ENCODE peak calls at places on chromosomes 16 and 17, in ten cellular contexts. C is GM13976; N is stimulated activated naive CD8-positive, alpha-beta T cell treated with anti-CD3 and anti-CD28 coated beads, Interleukin-15, amount 100 ng/mL, for 72 hours; S is heart right ventricle; G is globus pallidus; M is activated CD8-positive, alpha-beta memory T cell treated with anti-CD3 and anti-CD28 coated beads for 1 hour; V is activated gamma-delta T cell treated with anti-CD3 and anti-CD28 coated beads, Interleukin-2, amount 50 U/mL, for 16 hours; Y is adipocyte; A is BE2C; P is HFFc6. O is an unnamed sample.

GRCh38 chr16:84940670-84941551 is 70.4 kb downstream of the ZDHHC7 start:
- DNase-seq in A (no peak), G (no peak), P (peak; percentile 29), M (no peak), S (no peak), C (no peak), N (no peak), V (no peak), Y (peak; percentile 90), O (no peak)

GRCh38 chr16:28140788-28141618 is 70.8 kb downstream of the XPO6 start:
- DNase-seq in C (peak; percentile 69), N (peak; percentile 76), Y (no peak), G (no peak), M (peak; percentile 30), P (no peak), V (peak; percentile 44), A (no peak), S (peak; percentile 13), O (no peak)

GRCh38 chr16:47229053-47229640 is 85.4 kb upstream of the NETO2 start:
- DNase-seq in S (no peak), A (no peak), G (no peak), M (no peak), C (no peak), P (no peak), Y (no peak), V (no peak), N (no peak), O (no peak)

GRCh38 chr16:88461291-88462269 is 8.5 kb downstream of the ZFPM1 start:
- DNase-seq in V (no peak), G (no peak), P (no peak), C (no peak), Y (no peak), N (no peak), M (no peak), S (no peak), A (no peak), O (no peak)

GRCh38 chr16:26111900-26112299 is 420.1 kb downstream of the HS3ST4 start:
- DNase-seq in A (no peak), M (no peak), S (no peak), G (no peak), V (no peak), Y (no peak), N (no peak), C (no peak), P (no peak), O (no peak)

GRCh38 chr17:71632328-71632727 is 488.5 kb upstream of the SOX9 start:
- DNase-seq in M (no peak), Y (peak; percentile 31), S (no peak), C (no peak), A (no peak), V (no peak), N (no peak), P (peak; percentile 43), G (no peak), O (peak; percentile 51)

GRCh38 chr16:50731130-50731988 is 10.5 kb upstream of the CYLD start:
- DNase-seq in M (no peak), V (no peak), N (no peak), C (no peak), S (no peak), Y (no peak), A (no peak), G (no peak), P (no peak), O (no peak)

GRCh38 chr17:62933986-62934385 is 32.0 kb upstream of the TANC2 start:
- DNase-seq in P (no peak), N (no peak), A (no peak), V (no peak), G (no peak), M (no peak), Y (peak; percentile 42), C (no peak), S (no peak), O (no peak)

GRCh38 chr17:55384833-55385232 is 36.8 kb downstream of the MMD start:
- DNase-seq in Y (no peak), V (no peak), A (no peak), C (no peak), M (no peak), S (no peak), P (no peak), N (no peak), G (no peak), O (no peak)

GRCh38 chr16:4976079-4976478 is 17.9 kb downstream of the SEC14L5 start:
- DNase-seq in C (peak; percentile 88), N (no peak), M (no peak), Y (no peak), G (no peak), S (no peak), V (no peak), P (no peak), A (no peak), O (no peak)

GRCh38 chr17:27473748-27474609 is 17.7 kb downstream of the KSR1 start:
- DNase-seq in N (peak; percentile 76), A (peak; percentile 14), G (peak; percentile 42), M (peak; percentile 42), P (no peak), V (peak; percentile 67), C (peak; percentile 60), Y (no peak), S (peak; percentile 76), O (no peak)

GRCh38 chr16:66621973-66622372 is 17.5 kb downstream of the CMTM3 start:
- DNase-seq in V (no peak), P (no peak), M (no peak), N (no peak), S (no peak), C (no peak), A (no peak), Y (no peak), G (no peak), O (no peak)

GRCh38 chr16:84532299-84532724 is 27.9 kb upstream of the MEAK7 start:
- DNase-seq in V (no peak), M (no peak), S (peak; percentile 62), A (no peak), C (no peak), N (no peak), Y (peak; percentile 92), G (peak; percentile 13), P (peak; percentile 97), O (peak; percentile 86)

GRCh38 chr17:79205688-79206205 is 131.1 kb downstream of the ENGASE start:
- DNase-seq in G (no peak), A (no peak), M (no peak), V (no peak), Y (no peak), P (no peak), S (no peak), N (no peak), C (no peak), O (peak; percentile 48)

GRCh38 chr16:24700549-24701392 is 28.7 kb upstream of the TNRC6A start:
- DNase-seq in C (no peak), S (peak; percentile 87), N (no peak), G (peak; percentile 53), V (no peak), P (peak; percentile 98), A (no peak), Y (peak; percentile 98), M (no peak), O (peak; percentile 99)

GRCh38 chr17:67377727-67378443 is 804 bp downstream of the PITPNC1 start:
- DNase-seq in P (no peak), Y (peak; percentile 78), M (peak; percentile 25), C (peak; percentile 69), A (peak; percentile 63), S (peak; percentile 46), G (peak; percentile 24), N (peak; percentile 76), V (peak; percentile 39), O (no peak)

GRCh38 chr17:48549909-48550308 is 5.0 kb upstream of the HOXB2 start:
- DNase-seq in Y (no peak), S (no peak), C (no peak), M (no peak), P (no peak), N (no peak), A (no peak), G (no peak), V (no peak), O (no peak)

GRCh38 chr16:9092963-9093477 is 1.6 kb downstream of the HAPSTR1 start:
- DNase-seq in V (no peak), S (peak; percentile 23), P (no peak), G (peak; percentile 22), M (peak; percentile 9), Y (peak; percentile 43), N (peak; percentile 44), C (no peak), A (peak; percentile 37), O (no peak)

GRCh38 chr16:50381679-50382440 is 13.1 kb upstream of the BRD7 start:
- DNase-seq in V (no peak), N (no peak), C (no peak), A (no peak), G (no peak), Y (no peak), M (no peak), S (no peak), P (no peak), O (no peak)

GRCh38 chr16:86429663-86430062 is 80.7 kb upstream of the FOXF1 start:
- DNase-seq in M (no peak), A (no peak), S (no peak), V (no peak), N (no peak), C (no peak), Y (no peak), P (no peak), G (no peak), O (no peak)

GRCh38 chr16:10338426-10338825 is 47.4 kb upstream of the ATF7IP2 start:
- DNase-seq in A (no peak), C (no peak), V (no peak), M (no peak), G (no peak), P (no peak), Y (peak; percentile 3), S (peak; percentile 16), N (no peak), O (no peak)

GRCh38 chr16:3007957-3008748 is 4.6 kb upstream of the CLDN9 start:
- DNase-seq in A (no peak), Y (no peak), C (no peak), S (no peak), V (no peak), G (peak; percentile 33), M (no peak), P (no peak), N (no peak), O (no peak)